ENCODE peak calls at places on chromosomes 13 and 19, in eight cellular contexts. One of them, this sample, is unnamed.

GRCh38 chr13:94332360-94333040 is 147.0 kb downstream of the DCT start:
- DNase-seq in upper lobe of left lung: no peak
- DNase-seq in fibroblast of pulmonary artery: no peak
- DNase-seq in fibroblast of mammary gland: no peak
- DNase-seq in ascending aorta: no peak
- DNase-seq in choroid plexus epithelial cell: peak; percentile 45
- DNase-seq in lower leg skin: no peak
- DNase-seq in brain microvascular endothelial cell: no peak
- DNase-seq in this sample: no peak

GRCh38 chr13:33610471-33611015 is 207.4 kb upstream of the RFC3 start:
- DNase-seq in upper lobe of left lung: peak; percentile 82
- DNase-seq in fibroblast of pulmonary artery: peak; percentile 13
- DNase-seq in fibroblast of mammary gland: no peak
- DNase-seq in ascending aorta: peak; percentile 84
- DNase-seq in choroid plexus epithelial cell: peak; percentile 5
- DNase-seq in lower leg skin: no peak
- DNase-seq in brain microvascular endothelial cell: no peak
- DNase-seq in this sample: peak; percentile 47

GRCh38 chr13:103312467-103312866 is 246.2 kb upstream of the SLC10A2 start:
- DNase-seq in upper lobe of left lung: no peak
- DNase-seq in fibroblast of pulmonary artery: no peak
- DNase-seq in fibroblast of mammary gland: no peak
- DNase-seq in ascending aorta: no peak
- DNase-seq in choroid plexus epithelial cell: no peak
- DNase-seq in lower leg skin: no peak
- DNase-seq in brain microvascular endothelial cell: no peak
- DNase-seq in this sample: no peak

GRCh38 chr19:13024958-13025653 is 29.8 kb downstream of the NFIX start:
- DNase-seq in upper lobe of left lung: peak; percentile 84
- DNase-seq in fibroblast of pulmonary artery: no peak
- DNase-seq in fibroblast of mammary gland: no peak
- DNase-seq in ascending aorta: no peak
- DNase-seq in choroid plexus epithelial cell: no peak
- DNase-seq in lower leg skin: no peak
- DNase-seq in brain microvascular endothelial cell: no peak
- DNase-seq in this sample: no peak

GRCh38 chr13:91323349-91323748 is 24.1 kb upstream of the MIR17HG start:
- DNase-seq in upper lobe of left lung: no peak
- DNase-seq in fibroblast of pulmonary artery: no peak
- DNase-seq in fibroblast of mammary gland: no peak
- DNase-seq in ascending aorta: no peak
- DNase-seq in choroid plexus epithelial cell: no peak
- DNase-seq in lower leg skin: no peak
- DNase-seq in brain microvascular endothelial cell: no peak
- DNase-seq in this sample: no peak

GRCh38 chr13:77544365-77544764 is 8.9 kb downstream of the SCEL start:
- DNase-seq in upper lobe of left lung: no peak
- DNase-seq in fibroblast of pulmonary artery: peak; percentile 78
- DNase-seq in fibroblast of mammary gland: peak; percentile 59
- DNase-seq in ascending aorta: no peak
- DNase-seq in choroid plexus epithelial cell: peak; percentile 72
- DNase-seq in lower leg skin: no peak
- DNase-seq in brain microvascular endothelial cell: peak; percentile 46
- DNase-seq in this sample: peak; percentile 74

GRCh38 chr13:44951184-44951583 is 38.1 kb downstream of the NUFIP1 start:
- DNase-seq in upper lobe of left lung: no peak
- DNase-seq in fibroblast of pulmonary artery: no peak
- DNase-seq in fibroblast of mammary gland: no peak
- DNase-seq in ascending aorta: no peak
- DNase-seq in choroid plexus epithelial cell: peak; percentile 41
- DNase-seq in lower leg skin: no peak
- DNase-seq in brain microvascular endothelial cell: no peak
- DNase-seq in this sample: no peak

GRCh38 chr19:3981736-3982681 is 3.3 kb downstream of the EEF2 start:
- DNase-seq in upper lobe of left lung: peak; percentile 68
- DNase-seq in fibroblast of pulmonary artery: no peak
- DNase-seq in fibroblast of mammary gland: no peak
- DNase-seq in ascending aorta: no peak
- DNase-seq in choroid plexus epithelial cell: peak; percentile 8
- DNase-seq in lower leg skin: no peak
- DNase-seq in brain microvascular endothelial cell: no peak
- DNase-seq in this sample: no peak

GRCh38 chr19:35710784-35711723 is 6.7 kb downstream of the ZBTB32 start:
- DNase-seq in upper lobe of left lung: no peak
- DNase-seq in fibroblast of pulmonary artery: no peak
- DNase-seq in fibroblast of mammary gland: peak; percentile 13
- DNase-seq in ascending aorta: no peak
- DNase-seq in choroid plexus epithelial cell: no peak
- DNase-seq in lower leg skin: no peak
- DNase-seq in brain microvascular endothelial cell: no peak
- DNase-seq in this sample: no peak

GRCh38 chr13:69425235-69425634 is 682.4 kb upstream of the ATXN8OS start:
- DNase-seq in upper lobe of left lung: no peak
- DNase-seq in fibroblast of pulmonary artery: no peak
- DNase-seq in fibroblast of mammary gland: no peak
- DNase-seq in ascending aorta: no peak
- DNase-seq in choroid plexus epithelial cell: no peak
- DNase-seq in lower leg skin: no peak
- DNase-seq in brain microvascular endothelial cell: no peak
- DNase-seq in this sample: no peak

GRCh38 chr19:15031675-15032074 is 17.6 kb upstream of the CASP14 start:
- DNase-seq in upper lobe of left lung: no peak
- DNase-seq in fibroblast of pulmonary artery: no peak
- DNase-seq in fibroblast of mammary gland: no peak
- DNase-seq in ascending aorta: no peak
- DNase-seq in choroid plexus epithelial cell: no peak
- DNase-seq in lower leg skin: no peak
- DNase-seq in brain microvascular endothelial cell: no peak
- DNase-seq in this sample: no peak

GRCh38 chr19:9934132-9934950 is 2.0 kb downstream of the OLFM2 start:
- DNase-seq in upper lobe of left lung: peak; percentile 92
- DNase-seq in fibroblast of pulmonary artery: peak; percentile 73
- DNase-seq in fibroblast of mammary gland: peak; percentile 77
- DNase-seq in ascending aorta: peak; percentile 77
- DNase-seq in choroid plexus epithelial cell: peak; percentile 76
- DNase-seq in lower leg skin: peak; percentile 97
- DNase-seq in brain microvascular endothelial cell: peak; percentile 72
- DNase-seq in this sample: peak; percentile 53

GRCh38 chr19:42352216-42352892 is 26.9 kb downstream of the MEGF8 start:
- DNase-seq in upper lobe of left lung: peak; percentile 83
- DNase-seq in fibroblast of pulmonary artery: peak; percentile 15
- DNase-seq in fibroblast of mammary gland: no peak
- DNase-seq in ascending aorta: no peak
- DNase-seq in choroid plexus epithelial cell: peak; percentile 20
- DNase-seq in lower leg skin: no peak
- DNase-seq in brain microvascular endothelial cell: peak; percentile 34
- DNase-seq in this sample: peak; percentile 11

GRCh38 chr19:32666084-32666483 is 8.9 kb downstream of the ANKRD27 start:
- DNase-seq in upper lobe of left lung: no peak
- DNase-seq in fibroblast of pulmonary artery: no peak
- DNase-seq in fibroblast of mammary gland: no peak
- DNase-seq in ascending aorta: no peak
- DNase-seq in choroid plexus epithelial cell: no peak
- DNase-seq in lower leg skin: no peak
- DNase-seq in brain microvascular endothelial cell: no peak
- DNase-seq in this sample: no peak

GRCh38 chr19:51250786-51251452 is at the start of gene SIGLECL1:
- DNase-seq in upper lobe of left lung: peak; percentile 65
- DNase-seq in fibroblast of pulmonary artery: no peak
- DNase-seq in fibroblast of mammary gland: no peak
- DNase-seq in ascending aorta: no peak
- DNase-seq in choroid plexus epithelial cell: no peak
- DNase-seq in lower leg skin: no peak
- DNase-seq in brain microvascular endothelial cell: no peak
- DNase-seq in this sample: no peak

GRCh38 chr13:104984296-104984818 is 1551.1 kb downstream of the EFNB2 start:
- DNase-seq in upper lobe of left lung: no peak
- DNase-seq in fibroblast of pulmonary artery: peak; percentile 65
- DNase-seq in fibroblast of mammary gland: no peak
- DNase-seq in ascending aorta: no peak
- DNase-seq in choroid plexus epithelial cell: peak; percentile 87
- DNase-seq in lower leg skin: peak; percentile 84
- DNase-seq in brain microvascular endothelial cell: peak; percentile 81
- DNase-seq in this sample: peak; percentile 88

GRCh38 chr13:78978381-78978998 is 319.5 kb upstream of the OBI1 start:
- DNase-seq in upper lobe of left lung: no peak
- DNase-seq in fibroblast of pulmonary artery: peak; percentile 82
- DNase-seq in fibroblast of mammary gland: peak; percentile 69
- DNase-seq in ascending aorta: no peak
- DNase-seq in choroid plexus epithelial cell: peak; percentile 84
- DNase-seq in lower leg skin: no peak
- DNase-seq in brain microvascular endothelial cell: peak; percentile 68
- DNase-seq in this sample: peak; percentile 64

GRCh38 chr13:72181661-72182060 is 314.7 kb upstream of the DACH1 start:
- DNase-seq in upper lobe of left lung: no peak
- DNase-seq in fibroblast of pulmonary artery: no peak
- DNase-seq in fibroblast of mammary gland: no peak
- DNase-seq in ascending aorta: no peak
- DNase-seq in choroid plexus epithelial cell: no peak
- DNase-seq in lower leg skin: no peak
- DNase-seq in brain microvascular endothelial cell: no peak
- DNase-seq in this sample: peak; percentile 42

GRCh38 chr13:43307921-43308433 is 284.6 kb downstream of the DNAJC15 start:
- DNase-seq in upper lobe of left lung: no peak
- DNase-seq in fibroblast of pulmonary artery: peak; percentile 95
- DNase-seq in fibroblast of mammary gland: peak; percentile 92
- DNase-seq in ascending aorta: peak; percentile 75
- DNase-seq in choroid plexus epithelial cell: peak; percentile 95
- DNase-seq in lower leg skin: peak; percentile 94
- DNase-seq in brain microvascular endothelial cell: peak; percentile 93
- DNase-seq in this sample: peak; percentile 90

DNA sequence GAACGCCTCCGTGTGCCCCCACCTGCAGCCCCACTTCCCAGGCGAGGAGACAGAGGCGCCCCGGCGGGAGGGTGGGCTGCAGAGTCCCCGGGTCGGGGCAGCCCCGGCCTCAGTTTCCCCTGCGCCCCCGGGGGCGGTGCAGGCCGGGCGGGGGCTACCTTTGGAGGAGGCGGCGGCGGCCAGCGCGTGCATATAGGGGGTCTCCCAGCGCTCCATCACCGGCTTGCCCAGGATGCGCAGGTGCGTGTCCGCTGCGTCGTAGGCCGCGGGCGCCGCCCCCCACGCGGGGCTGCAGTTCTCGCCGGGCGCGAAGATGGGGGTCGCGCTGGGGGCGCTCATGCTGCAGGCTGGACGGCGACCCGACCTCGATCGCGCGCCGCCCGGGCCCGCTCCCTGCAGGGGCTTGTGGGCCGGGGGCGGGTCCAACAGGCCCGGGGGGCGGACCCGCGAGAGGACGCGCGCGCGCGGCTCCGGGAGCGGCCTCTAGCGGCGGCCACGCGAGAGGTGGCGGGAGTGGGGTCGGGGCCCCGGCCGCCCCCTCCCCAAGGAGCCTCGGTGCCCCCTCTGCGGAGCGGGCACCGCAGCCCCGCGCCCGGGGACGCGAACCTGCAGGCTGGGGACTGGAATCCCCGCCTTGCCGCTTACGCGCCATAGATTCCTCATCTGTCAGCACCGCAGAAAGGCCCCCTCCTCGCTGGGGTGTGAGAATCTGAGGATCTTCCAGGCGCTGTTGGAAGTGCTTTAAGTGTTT is at the start of gene GAMT:
- DNase-seq in upper lobe of left lung: peak; percentile 92
- DNase-seq in fibroblast of pulmonary artery: peak; percentile 35
- DNase-seq in fibroblast of mammary gland: no peak
- DNase-seq in ascending aorta: no peak
- DNase-seq in choroid plexus epithelial cell: no peak
- DNase-seq in lower leg skin: no peak
- DNase-seq in brain microvascular endothelial cell: no peak
- DNase-seq in this sample: no peak
- TF ChIP-seq CTCF in upper lobe of left lung: peak; percentile 45
- TF ChIP-seq CTCF in fibroblast of pulmonary artery: no peak
- TF ChIP-seq CTCF in fibroblast of mammary gland: no peak
- TF ChIP-seq CTCF in ascending aorta: peak; percentile 53
- TF ChIP-seq CTCF in choroid plexus epithelial cell: peak; percentile 16
- TF ChIP-seq CTCF in lower leg skin: no peak
- TF ChIP-seq CTCF in brain microvascular endothelial cell: peak; percentile 14
- TF ChIP-seq CTCF in this sample: peak; percentile 20

DNA sequence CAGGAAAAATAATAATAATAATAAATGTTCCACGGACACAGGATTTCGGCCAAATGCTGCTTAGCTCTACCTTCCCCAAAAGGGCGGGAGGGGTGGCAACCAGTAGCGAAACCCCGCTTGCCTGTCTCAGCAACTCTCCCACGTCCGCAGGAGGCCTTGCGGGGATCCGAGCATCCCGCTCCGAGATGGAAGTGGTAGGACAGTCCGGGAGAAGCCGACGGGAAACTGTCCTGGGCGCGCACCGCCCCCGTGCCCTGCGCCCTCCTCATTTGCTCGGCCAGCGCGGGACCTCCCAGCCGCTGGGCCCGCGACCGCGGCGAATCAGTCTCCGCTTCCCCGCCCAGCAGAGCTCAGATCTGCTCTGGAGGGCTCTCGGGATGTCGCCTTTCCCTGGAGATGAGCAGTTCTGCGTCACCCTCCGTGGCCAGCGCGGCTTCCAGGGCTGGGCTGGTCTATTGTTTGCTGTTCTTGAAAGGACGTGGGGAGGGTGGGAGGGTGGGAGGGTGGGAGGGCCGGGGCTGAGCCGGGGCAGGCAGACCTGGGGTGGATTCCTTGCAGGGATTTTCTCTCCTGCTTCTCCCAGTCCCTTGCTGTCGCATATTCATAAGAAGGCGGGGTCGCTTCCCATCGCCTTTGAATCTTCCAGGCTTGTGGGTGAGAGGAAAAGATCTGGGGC is 48.8 kb upstream of the PABPC3 start:
- DNase-seq in upper lobe of left lung: peak; percentile 82
- DNase-seq in fibroblast of pulmonary artery: peak; percentile 8
- DNase-seq in fibroblast of mammary gland: peak; percentile 17
- DNase-seq in ascending aorta: no peak
- DNase-seq in choroid plexus epithelial cell: peak; percentile 21
- DNase-seq in lower leg skin: no peak
- DNase-seq in brain microvascular endothelial cell: peak; percentile 3
- DNase-seq in this sample: peak; percentile 34
- H3K4me3 ChIP-seq in upper lobe of left lung: peak overlapping the region; percentile 26
- H3K4me3 ChIP-seq in fibroblast of pulmonary artery: peak overlapping the region; percentile 45
- H3K4me3 ChIP-seq in fibroblast of mammary gland: peak overlapping the region; percentile 21
- H3K4me3 ChIP-seq in ascending aorta: peak overlapping the region; percentile 57
- H3K4me3 ChIP-seq in choroid plexus epithelial cell: peak overlapping the region; percentile 48
- H3K4me3 ChIP-seq in lower leg skin: no peak overlapping the region
- H3K4me3 ChIP-seq in brain microvascular endothelial cell: peak overlapping the region; percentile 52
- H3K4me3 ChIP-seq in this sample: peak overlapping the region; percentile 39

GRCh38 chr13:113863511-113864302 is at the start of gene GAS6:
- DNase-seq in upper lobe of left lung: peak; percentile 94
- DNase-seq in fibroblast of pulmonary artery: peak; percentile 35
- DNase-seq in fibroblast of mammary gland: no peak
- DNase-seq in ascending aorta: peak; percentile 83
- DNase-seq in choroid plexus epithelial cell: peak; percentile 34
- DNase-seq in lower leg skin: peak; percentile 93
- DNase-seq in brain microvascular endothelial cell: no peak
- DNase-seq in this sample: peak; percentile 33
- TF ChIP-seq CTCF in upper lobe of left lung: peak; percentile 23
- TF ChIP-seq CTCF in fibroblast of pulmonary artery: no peak
- TF ChIP-seq CTCF in fibroblast of mammary gland: no peak
- TF ChIP-seq CTCF in ascending aorta: no peak
- TF ChIP-seq CTCF in choroid plexus epithelial cell: peak; percentile 16
- TF ChIP-seq CTCF in lower leg skin: no peak
- TF ChIP-seq CTCF in brain microvascular endothelial cell: no peak
- TF ChIP-seq CTCF in this sample: peak; percentile 3

DNA sequence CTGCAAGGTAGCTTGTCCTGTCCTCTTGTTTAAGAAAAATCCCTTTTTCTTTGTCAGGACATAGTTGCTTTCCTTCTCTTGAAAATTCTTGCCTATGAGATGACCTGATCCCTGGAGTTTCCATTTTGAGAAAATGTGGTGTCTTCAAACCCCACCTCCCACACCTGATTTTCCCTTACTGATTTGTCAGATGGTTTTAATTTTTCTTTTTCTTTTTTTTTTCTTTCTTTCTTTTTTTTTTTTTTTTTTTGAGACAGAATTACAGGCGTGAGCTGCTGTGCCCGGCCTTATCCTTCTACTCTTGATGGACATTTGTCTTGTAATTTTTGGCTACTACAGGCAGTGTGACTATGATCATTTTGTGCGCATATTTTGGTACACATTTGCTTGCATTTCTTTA is 1.2 kb downstream of the ZNF345 start:
- DNase-seq in upper lobe of left lung: no peak
- DNase-seq in fibroblast of pulmonary artery: no peak
- DNase-seq in fibroblast of mammary gland: no peak
- DNase-seq in ascending aorta: no peak
- DNase-seq in choroid plexus epithelial cell: no peak
- DNase-seq in lower leg skin: no peak
- DNase-seq in brain microvascular endothelial cell: no peak
- DNase-seq in this sample: no peak
- H3K4me3 ChIP-seq in upper lobe of left lung: no peak overlapping the region
- H3K4me3 ChIP-seq in fibroblast of pulmonary artery: peak overlapping the region; percentile 98
- H3K4me3 ChIP-seq in fibroblast of mammary gland: no peak overlapping the region
- H3K4me3 ChIP-seq in ascending aorta: peak overlapping the region; percentile 84
- H3K4me3 ChIP-seq in choroid plexus epithelial cell: peak overlapping the region; percentile 99
- H3K4me3 ChIP-seq in lower leg skin: no peak overlapping the region
- H3K4me3 ChIP-seq in brain microvascular endothelial cell: no peak overlapping the region
- H3K4me3 ChIP-seq in this sample: peak overlapping the region; percentile 77